ENCODE peak calls at places on chromosomes 11 and 22, in eight cellular contexts. M, K, Q, L, F, I, N and O are unnamed samples.
A peak's percentile ranks its signal among the peaks of the same experiment; 100 is the strongest.

GRCh38 chr11:18171377-18172000 is 1.1 kb upstream of the MRGPRX4 start:
- DNase-seq in M (no peak), K (no peak), Q (peak; percentile 25), L (peak; percentile 56), F (no peak), I (no peak), N (no peak), O (no peak)

GRCh38 chr11:27571151-27571840 is 64.7 kb upstream of the LIN7C start:
- DNase-seq in M (no peak), K (no peak), Q (no peak), L (no peak), F (no peak), I (no peak), N (no peak), O (no peak)

GRCh38 chr11:46338988-46339666 is 8.1 kb upstream of the DGKZ start:
- DNase-seq in M (peak; percentile 81), K (no peak), Q (no peak), L (no peak), F (no peak), I (no peak), N (peak; percentile 33), O (no peak)

GRCh38 chr22:34122064-34122463 is 201.8 kb upstream of the LARGE1 start:
- DNase-seq in M (no peak), K (no peak), Q (no peak), L (no peak), F (no peak), I (no peak), N (no peak), O (no peak)

GRCh38 chr11:61041755-61042518 is 60.4 kb upstream of the CD5 start:
- DNase-seq in M (no peak), K (no peak), Q (peak; percentile 21), L (peak; percentile 76), F (no peak), I (peak; percentile 54), N (no peak), O (no peak)

GRCh38 chr22:46061431-46062231 is 84.7 kb upstream of the WNT7B start:
- DNase-seq in M (no peak), K (no peak), Q (no peak), L (no peak), F (peak; percentile 50), I (no peak), N (no peak), O (no peak)

GRCh38 chr11:66887531-66887930 is 30.7 kb downstream of the LRFN4 start:
- DNase-seq in M (no peak), K (no peak), Q (no peak), L (no peak), F (no peak), I (no peak), N (no peak), O (no peak)

GRCh38 chr11:77842451-77843121 is 21.6 kb downstream of the AAMDC start:
- DNase-seq in M (no peak), K (no peak), Q (no peak), L (no peak), F (no peak), I (no peak), N (no peak), O (no peak)

GRCh38 chr11:69957849-69958248 is 120.3 kb upstream of the ANO1 start:
- DNase-seq in M (no peak), K (no peak), Q (no peak), L (no peak), F (no peak), I (no peak), N (no peak), O (no peak)

GRCh38 chr11:45500457-45500856 is 165.0 kb downstream of the CHST1 start:
- DNase-seq in M (no peak), K (no peak), Q (no peak), L (no peak), F (no peak), I (no peak), N (no peak), O (no peak)

GRCh38 chr11:32232516-32232915 is 141.6 kb downstream of the RCN1 start:
- DNase-seq in M (no peak), K (no peak), Q (no peak), L (no peak), F (no peak), I (no peak), N (no peak), O (no peak)

GRCh38 chr11:70046089-70046488 is 32.0 kb upstream of the ANO1 start:
- DNase-seq in M (no peak), K (no peak), Q (no peak), L (no peak), F (no peak), I (no peak), N (no peak), O (no peak)

GRCh38 chr22:17845790-17846189 is 71.5 kb upstream of the BID start:
- DNase-seq in M (no peak), K (no peak), Q (no peak), L (no peak), F (no peak), I (no peak), N (no peak), O (no peak)

GRCh38 chr22:29879738-29880137 is 3.2 kb upstream of the MTMR3 start:
- DNase-seq in M (no peak), K (no peak), Q (peak; percentile 5), L (peak; percentile 4), F (no peak), I (no peak), N (no peak), O (no peak)

GRCh38 chr11:100080401-100080800 is 606.7 kb upstream of the ARHGAP42 start:
- DNase-seq in M (no peak), K (no peak), Q (no peak), L (no peak), F (no peak), I (no peak), N (no peak), O (no peak)

GRCh38 chr11:69010964-69011623 is 2.0 kb downstream of the MRGPRF start:
- DNase-seq in M (peak; percentile 46), K (peak; percentile 48), Q (peak; percentile 73), L (peak; percentile 34), F (peak; percentile 70), I (no peak), N (peak; percentile 82), O (no peak)

GRCh38 chr22:22748297-22748743 is 103.9 kb downstream of the GGTLC2 start:
- DNase-seq in M (no peak), K (no peak), Q (no peak), L (peak; percentile 61), F (no peak), I (no peak), N (peak; percentile 24), O (peak; percentile 49)

GRCh38 chr11:120208012-120208441 is 2.8 kb upstream of the OAF start:
- DNase-seq in M (no peak), K (no peak), Q (no peak), L (no peak), F (no peak), I (no peak), N (no peak), O (no peak)

GRCh38 chr11:1345752-1346513 is 36.5 kb upstream of the TOLLIP start:
- DNase-seq in M (no peak), K (no peak), Q (no peak), L (no peak), F (no peak), I (no peak), N (no peak), O (no peak)

GRCh38 chr11:66317322-66317765 is 500 bp upstream of the CD248 start:
- DNase-seq in M (no peak), K (no peak), Q (no peak), L (peak; percentile 59), F (no peak), I (peak; percentile 15), N (peak; percentile 51), O (no peak)

GRCh38 chr22:46044718-46045458 is 67.9 kb upstream of the WNT7B start:
- DNase-seq in M (no peak), K (no peak), Q (no peak), L (no peak), F (no peak), I (peak; percentile 17), N (peak; percentile 56), O (no peak)

GRCh38 chr11:2778630-2779498 is 79.1 kb upstream of the KCNQ1OT1 start:
- DNase-seq in M (no peak), K (peak; percentile 12), Q (peak; percentile 80), L (no peak), F (peak; percentile 67), I (no peak), N (peak; percentile 67), O (no peak)

GRCh38 chr11:12678092-12678491 is 3.9 kb downstream of the TEAD1 start:
- DNase-seq in M (no peak), K (no peak), Q (no peak), L (no peak), F (no peak), I (no peak), N (no peak), O (no peak)
- H3K27ac ChIP-seq in M (peak overlapping the region; percentile 61), K (no peak overlapping the region), Q (no peak overlapping the region), L (no peak overlapping the region), F (peak overlapping the region; percentile 98), I (no peak overlapping the region), N (peak overlapping the region; percentile 96), O (no peak overlapping the region)

GRCh38 chr22:44659140-44659539 is 42.9 kb upstream of the PRR5 start:
- DNase-seq in M (no peak), K (no peak), Q (no peak), L (no peak), F (no peak), I (no peak), N (peak; percentile 66), O (peak; percentile 59)
- H3K27ac ChIP-seq in M (no peak overlapping the region), K (no peak overlapping the region), Q (no peak overlapping the region), L (no peak overlapping the region), F (no peak overlapping the region), I (no peak overlapping the region), N (peak overlapping the region; percentile 67), O (peak overlapping the region; percentile 72)

DNA sequence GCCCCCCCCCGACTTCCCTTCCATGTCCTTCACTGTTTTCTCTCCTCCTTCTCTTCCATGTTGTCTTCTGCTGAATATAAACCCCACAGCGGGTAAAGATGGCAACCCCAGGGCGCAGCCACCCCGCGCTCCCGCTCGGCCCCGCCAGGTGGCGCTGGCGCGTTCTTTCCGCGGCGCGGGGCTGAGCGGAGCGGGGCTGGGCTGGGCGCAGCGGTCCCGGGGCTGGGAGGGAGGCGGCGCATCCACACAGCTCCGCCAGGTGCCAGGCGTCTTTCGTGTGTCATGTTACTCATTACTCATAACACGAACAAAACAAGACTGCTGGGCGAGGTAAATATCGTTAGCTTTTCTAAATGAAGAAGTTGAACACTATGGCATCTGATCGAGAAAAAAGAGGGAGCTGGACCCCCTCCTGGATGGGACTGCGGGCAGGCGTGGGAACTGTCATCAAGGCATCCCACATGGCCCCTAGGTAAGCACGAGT is 321.2 kb downstream of the NTM start:
- DNase-seq in M (no peak), K (no peak), Q (peak; percentile 69), L (no peak), F (no peak), I (no peak), N (no peak), O (no peak)
- H3K27ac ChIP-seq in M (no peak overlapping the region), K (no peak overlapping the region), Q (no peak overlapping the region), L (no peak overlapping the region), F (no peak overlapping the region), I (no peak overlapping the region), N (no peak overlapping the region), O (no peak overlapping the region)

GRCh38 chr22:40727607-40728325 is 48.5 kb downstream of the MCHR1 start:
- DNase-seq in M (no peak), K (no peak), Q (no peak), L (no peak), F (no peak), I (no peak), N (no peak), O (no peak)
- H3K27ac ChIP-seq in M (no peak overlapping the region), K (no peak overlapping the region), Q (no peak overlapping the region), L (no peak overlapping the region), F (no peak overlapping the region), I (no peak overlapping the region), N (no peak overlapping the region), O (no peak overlapping the region)